ENCODE peak calls at places on chromosome X, in ten cellular contexts. H, Y, M, B, C, T, N, V, D and K are unnamed samples.

GRCh38 chrX:70398899-70399298 is 24.2 kb upstream of the GDPD2 start:
- DNase-seq in N (no peak), T (no peak), Y (no peak), H (no peak), D (no peak), B (no peak), V (no peak), M (no peak), C (no peak), K (no peak)

GRCh38 chrX:10014462-10015373 is 47.6 kb downstream of the CLDN34 start:
- DNase-seq in V (peak), N (peak), Y (peak), M (peak), T (no peak), D (no peak), B (peak), H (peak), C (peak), K (peak)

GRCh38 chrX:153606503-153606902 is 7.6 kb upstream of the CCNQ start:
- DNase-seq in M (no peak), H (no peak), B (no peak), C (no peak), D (no peak), N (no peak), T (no peak), Y (no peak), V (no peak), K (no peak)

GRCh38 chrX:9240956-9241355 is 207.0 kb upstream of the FAM9B start:
- DNase-seq in M (no peak), D (no peak), H (no peak), N (no peak), Y (no peak), B (no peak), C (no peak), T (no peak), V (no peak), K (no peak)

GRCh38 chrX:154375156-154375504 is 696 bp upstream of the FLNA start:
- DNase-seq in V (no peak), N (no peak), H (no peak), Y (no peak), T (no peak), C (no peak), M (no peak), D (no peak), B (no peak), K (no peak)

GRCh38 chrX:41522681-41523080 is 75.5 kb downstream of the NYX start:
- DNase-seq in D (no peak), V (no peak), N (no peak), Y (no peak), H (no peak), M (no peak), C (no peak), B (no peak), T (no peak), K (peak)

GRCh38 chrX:72126048-72126415 is 5.7 kb downstream of the RTL5 start:
- DNase-seq in Y (no peak), H (peak), N (no peak), C (no peak), B (no peak), V (no peak), D (no peak), T (no peak), M (no peak), K (no peak)

GRCh38 chrX:151899622-151900021 is 13.1 kb upstream of the MAGEA4 start:
- DNase-seq in D (no peak), C (no peak), V (no peak), M (no peak), H (no peak), T (no peak), Y (no peak), N (no peak), B (no peak), K (no peak)

GRCh38 chrX:154013614-154014360 is 5.9 kb downstream of the IRAK1 start:
- DNase-seq in C (peak), Y (no peak), T (no peak), B (peak), H (no peak), V (peak), M (peak), N (no peak), D (no peak), K (peak)

GRCh38 chrX:16870861-16871584 is 861 bp upstream of the RBBP7 start:
- DNase-seq in C (no peak), Y (peak), H (peak), N (peak), T (no peak), B (peak), D (no peak), V (no peak), M (peak), K (no peak)

GRCh38 chrX:48489892-48490291 is 13.9 kb downstream of the FTSJ1 start:
- DNase-seq in Y (no peak), H (no peak), N (no peak), B (no peak), V (no peak), T (no peak), C (no peak), D (no peak), M (no peak), K (no peak)

GRCh38 chrX:48025561-48025960 is 18.8 kb downstream of the SPACA5 start:
- DNase-seq in B (peak), N (no peak), H (peak), T (no peak), C (no peak), V (no peak), D (peak), M (peak), Y (peak), K (peak)

GRCh38 chrX:107480272-107480671 is 30.8 kb downstream of the FRMPD3 start:
- DNase-seq in Y (no peak), D (no peak), C (no peak), M (no peak), B (no peak), N (no peak), T (no peak), H (no peak), V (no peak), K (no peak)

GRCh38 chrX:17923546-17923945 is 62.4 kb upstream of the RAI2 start:
- DNase-seq in N (no peak), T (no peak), Y (no peak), D (no peak), V (no peak), C (no peak), H (no peak), B (no peak), M (peak), K (no peak)

GRCh38 chrX:107465932-107466620 is 16.6 kb downstream of the FRMPD3 start:
- DNase-seq in T (no peak), N (no peak), H (no peak), B (no peak), D (no peak), Y (no peak), V (no peak), M (no peak), C (no peak), K (no peak)

GRCh38 chrX:100745806-100746537 is 14.1 kb upstream of the SYTL4 start:
- DNase-seq in M (no peak), T (no peak), B (no peak), N (no peak), C (no peak), Y (no peak), D (no peak), H (no peak), V (no peak), K (peak)

GRCh38 chrX:41148553-41148952 is 63.3 kb downstream of the USP9X start:
- DNase-seq in M (no peak), V (no peak), N (no peak), Y (no peak), H (no peak), T (no peak), D (peak), C (no peak), B (no peak), K (no peak)

GRCh38 chrX:1516596-1517104 is 20.3 kb downstream of the P2RY8 start:
- DNase-seq in T (no peak), M (peak), B (no peak), N (no peak), H (no peak), D (no peak), V (no peak), Y (no peak), C (no peak), K (no peak)

GRCh38 chrX:63661676-63662075 is 123.3 kb downstream of the ARHGEF9 start:
- DNase-seq in B (no peak), M (no peak), C (no peak), D (no peak), N (no peak), Y (no peak), T (no peak), H (no peak), V (no peak), K (no peak)

GRCh38 chrX:147342197-147342596 is 527.7 kb upstream of the CXorf51A start:
- DNase-seq in C (no peak), N (no peak), D (no peak), V (no peak), T (no peak), Y (no peak), H (no peak), M (no peak), B (no peak), K (no peak)

GRCh38 chrX:130111935-130112221 is 1.6 kb upstream of the ELF4 start:
- DNase-seq in M (no peak), N (no peak), T (no peak), H (no peak), D (no peak), V (no peak), Y (no peak), B (no peak), C (no peak), K (no peak)

GRCh38 chrX:100650841-100651240 is 6.8 kb downstream of the SRPX2 start:
- DNase-seq in N (no peak), C (no peak), H (no peak), D (no peak), Y (no peak), B (no peak), V (no peak), M (no peak), T (no peak), K (no peak)

GRCh38 chrX:45849261-45849660 is 648.6 kb upstream of the DIPK2B start:
- DNase-seq in C (no peak), H (no peak), T (peak), Y (no peak), M (peak), D (peak), V (no peak), B (no peak), N (no peak), K (no peak)

GRCh38 chrX:44882635-44883034 is 9.6 kb downstream of the KDM6A start:
- DNase-seq in H (no peak), M (no peak), B (no peak), C (no peak), D (no peak), V (no peak), T (no peak), Y (no peak), N (no peak), K (no peak)

GRCh38 chrX:52870041-52870440 is 2.2 kb upstream of the XAGE3 start:
- DNase-seq in T (no peak), B (no peak), H (no peak), N (no peak), D (no peak), Y (no peak), C (no peak), M (no peak), V (no peak), K (no peak)